ENCODE peak calls at places on chromosomes 3 and 15, in eight cellular contexts. D is uterus, H is IMR-90, P is body of pancreas, L is H1, O is A549, F is heart left ventricle, E is HepG2. R is an unnamed sample.

GRCh38 chr15:29612096-29612495 is 210.2 kb downstream of the TJP1 start:
- DNase-seq in L (peak; percentile 33), D (no peak), E (no peak), P (no peak), H (peak; percentile 76), F (no peak), O (no peak), R (no peak)

GRCh38 chr3:119976214-119976613 is 118.0 kb downstream of the GSK3B start:
- DNase-seq in O (no peak), H (no peak), D (no peak), P (no peak), E (no peak), L (no peak), F (no peak), R (no peak)

GRCh38 chr3:59263152-59263551 is 213.3 kb upstream of the CFAP20DC start:
- DNase-seq in H (no peak), P (no peak), O (no peak), L (no peak), D (no peak), E (no peak), F (no peak), R (no peak)

GRCh38 chr15:29072444-29072843 is 186.7 kb downstream of the APBA2 start:
- DNase-seq in H (no peak), P (no peak), F (no peak), D (no peak), L (no peak), O (no peak), E (no peak), R (no peak)

GRCh38 chr3:8660271-8660731 is 15.7 kb upstream of the SSUH2 start:
- DNase-seq in F (no peak), O (no peak), E (no peak), D (no peak), H (peak; percentile 66), P (no peak), L (no peak), R (no peak)

GRCh38 chr3:52498134-52499054 is 3.3 kb downstream of the STAB1 start:
- DNase-seq in F (peak; percentile 64), O (no peak), P (no peak), L (no peak), D (no peak), E (no peak), H (peak; percentile 53), R (peak; percentile 41)

GRCh38 chr3:69250014-69250413 is 127.6 kb upstream of the LMOD3 start:
- DNase-seq in P (peak; percentile 36), O (no peak), H (no peak), D (no peak), L (no peak), F (peak; percentile 44), E (no peak), R (peak; percentile 82)

GRCh38 chr15:74159773-74160172 is 13.7 kb upstream of the ISLR start:
- DNase-seq in E (no peak), F (no peak), L (no peak), H (no peak), O (no peak), D (no peak), P (no peak), R (no peak)

GRCh38 chr3:50160561-50160983 is 5.4 kb downstream of the SEMA3F start:
- DNase-seq in H (no peak), O (no peak), F (peak; percentile 78), P (no peak), E (no peak), D (peak; percentile 64), L (no peak), R (peak; percentile 51)

GRCh38 chr3:195580733-195581443 is 2.9 kb downstream of the APOD start:
- DNase-seq in H (peak; percentile 65), E (no peak), P (no peak), F (no peak), O (no peak), L (no peak), D (no peak), R (no peak)

GRCh38 chr3:17179381-17180205 is 294.8 kb downstream of the PLCL2 start:
- DNase-seq in O (no peak), F (peak; percentile 56), H (peak; percentile 13), D (no peak), P (no peak), L (no peak), E (no peak), R (no peak)

GRCh38 chr3:99940350-99940749 is 122.7 kb downstream of the CMSS1 start:
- DNase-seq in E (no peak), O (no peak), P (no peak), F (no peak), L (no peak), D (no peak), H (no peak), R (no peak)

GRCh38 chr3:194090716-194091115 is 45.2 kb upstream of the HES1 start:
- DNase-seq in E (no peak), L (no peak), P (no peak), H (no peak), D (no peak), F (no peak), O (no peak), R (peak; percentile 37)

GRCh38 chr3:194087995-194088841 is 47.7 kb upstream of the HES1 start:
- DNase-seq in D (no peak), E (no peak), L (no peak), H (no peak), P (no peak), F (no peak), O (no peak), R (no peak)

GRCh38 chr3:194086251-194087075 is 49.5 kb upstream of the HES1 start:
- DNase-seq in P (no peak), H (no peak), D (no peak), F (no peak), E (no peak), O (no peak), L (peak; percentile 53), R (no peak)

GRCh38 chr3:194091141-194091540 is 44.8 kb upstream of the HES1 start:
- DNase-seq in E (no peak), P (no peak), H (peak; percentile 72), F (no peak), L (no peak), O (peak; percentile 41), D (no peak), R (no peak)

DNA sequence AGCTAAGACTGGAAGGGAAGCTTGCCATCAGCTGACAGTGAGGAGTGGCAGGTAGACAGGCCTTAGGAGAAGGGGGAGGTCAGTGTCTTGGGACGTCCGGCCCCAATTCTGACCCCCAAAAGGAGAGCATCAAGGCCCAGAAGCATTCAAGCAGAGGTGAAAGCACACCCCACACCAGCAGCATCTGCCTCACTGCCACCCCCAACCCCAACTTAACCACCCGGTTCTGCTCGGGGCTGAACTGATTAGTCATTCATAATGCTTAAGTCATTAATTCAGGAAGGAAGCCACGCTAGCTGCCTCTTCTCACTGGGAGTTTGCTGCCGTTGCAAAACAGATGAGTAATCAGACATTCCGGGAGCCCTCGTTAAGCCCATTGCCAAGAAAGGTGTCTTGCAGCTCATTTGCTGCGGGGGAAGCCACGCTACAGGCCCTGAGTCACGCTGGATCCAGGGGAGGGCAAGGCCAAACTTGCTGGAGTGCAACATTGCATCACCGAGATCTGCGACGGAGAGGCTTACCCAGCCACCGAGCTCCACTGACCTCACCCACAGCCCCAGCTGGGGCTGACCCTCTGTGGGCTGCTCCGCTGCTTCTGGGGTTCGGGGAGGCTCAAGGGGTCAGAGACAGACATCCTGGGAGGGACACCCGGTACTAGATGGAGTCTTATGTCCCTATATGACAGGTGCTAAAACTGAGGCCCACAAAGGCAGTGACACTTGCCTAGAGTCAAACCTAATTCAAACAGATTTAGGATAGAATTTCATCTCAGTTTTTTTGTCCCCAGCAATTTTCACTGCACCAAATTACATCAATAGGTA is 46.4 kb upstream of the HES1 start:
- DNase-seq in L (peak; percentile 82), F (peak; percentile 86), P (peak; percentile 51), O (peak; percentile 86), E (peak; percentile 71), H (peak; percentile 97), D (peak; percentile 94), R (peak; percentile 65)
- TF ChIP-seq POLR2A in L (no peak), F (no peak), P (no peak), O (no peak), E (no peak), H (peak; percentile 46), D (no peak), R (no peak)

GRCh38 chr3:34396945-34397344 is 598.5 kb downstream of the PDCD6IP start:
- DNase-seq in H (no peak), F (no peak), E (no peak), P (no peak), L (no peak), D (no peak), O (no peak), R (no peak)

GRCh38 chr3:34396288-34396687 is 597.9 kb downstream of the PDCD6IP start:
- DNase-seq in D (no peak), H (no peak), F (no peak), E (no peak), O (no peak), L (no peak), P (no peak), R (no peak)

GRCh38 chr3:34394978-34395748 is 596.7 kb downstream of the PDCD6IP start:
- DNase-seq in L (no peak), F (no peak), O (no peak), P (no peak), D (no peak), H (no peak), E (no peak), R (no peak)
- TF ChIP-seq CTCF in L (peak; percentile 35), F (no peak), O (no peak), P (no peak), D (no peak), H (no peak), E (no peak), R (no peak)

GRCh38 chr15:63277044-63277892 is at the start of gene APH1B:
- DNase-seq in L (peak; percentile 36), O (peak; percentile 69), D (peak; percentile 88), P (peak; percentile 82), H (peak; percentile 48), E (peak; percentile 31), F (peak; percentile 88), R (peak; percentile 93)
- TF ChIP-seq POLR2A in L (peak; percentile 61), O (peak; percentile 95), D (peak; percentile 71), P (peak; percentile 76), H (no peak), E (no peak), F (peak; percentile 53), R (peak; percentile 24)

DNA sequence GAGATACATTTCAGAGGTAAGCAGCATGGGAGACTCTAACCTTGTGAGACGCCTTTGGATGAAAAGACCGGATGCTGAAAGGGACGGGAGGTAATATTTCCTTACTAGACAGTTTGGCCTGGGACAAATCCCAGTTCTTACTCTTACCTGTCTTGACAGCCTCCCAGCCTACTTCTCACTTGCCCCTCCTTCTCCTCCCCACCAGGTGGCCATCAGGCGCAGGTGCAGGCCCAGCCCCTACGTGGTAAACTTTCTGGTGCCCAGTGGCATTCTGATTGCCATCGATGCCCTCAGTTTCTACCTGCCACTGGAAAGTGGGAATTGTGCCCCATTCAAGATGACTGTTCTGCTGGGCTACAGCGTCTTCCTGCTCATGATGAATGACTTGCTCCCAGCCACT is 6.3 kb downstream of the HTR3D start:
- DNase-seq in F (no peak), O (no peak), P (no peak), E (no peak), D (no peak), L (no peak), H (no peak), R (no peak)
- TF ChIP-seq CTCF in F (no peak), O (no peak), P (no peak), E (no peak), D (no peak), L (peak; percentile 23), H (no peak), R (no peak)

GRCh38 chr15:80405970-80406369 is 1.8 kb downstream of the ARNT2 start:
- DNase-seq in L (no peak), H (no peak), P (no peak), E (no peak), O (no peak), F (no peak), D (no peak), R (no peak)
- TF ChIP-seq POLR2A in L (no peak), H (no peak), P (no peak), E (no peak), O (no peak), F (no peak), D (no peak), R (no peak)